ENCODE peak calls at places on chromosomes 5 and 9, in eight cellular contexts. L is spleen, Z is cardiac muscle cell, F is GM23248, V is SK-N-SH, A is sigmoid colon, R is psoas muscle, C is SJSA1. Q is an unnamed sample. For H3K4me1, the result is how much of the 10 kb centered on the place peaks cover.

GRCh38 chr5:157778121-157778805 is 34.8 kb downstream of the LSM11 start:
- DNase-seq in L (no peak), Z (no peak), F (peak), V (peak), A (no peak), R (no peak), C (no peak), Q (no peak)

GRCh38 chr5:133460172-133460758 is 152.1 kb downstream of the FSTL4 start:
- DNase-seq in L (no peak), Z (peak), F (peak), V (peak), A (no peak), R (no peak), C (no peak), Q (no peak)

GRCh38 chr5:167049043-167049663 is 1242.3 kb upstream of the WWC1 start:
- DNase-seq in L (no peak), Z (peak), F (peak), V (peak), A (no peak), R (no peak), C (no peak), Q (peak)

GRCh38 chr5:36607114-36607561 is 732 bp downstream of the SLC1A3 start:
- DNase-seq in L (no peak), Z (peak), F (peak), V (no peak), A (no peak), R (peak), C (no peak), Q (peak)

GRCh38 chr5:141822134-141822533 is 56.1 kb downstream of the PCDH1 start:
- DNase-seq in L (peak), Z (no peak), F (peak), V (no peak), A (no peak), R (no peak), C (no peak), Q (no peak)

GRCh38 chr5:114909424-114909823 is 260.3 kb downstream of the TRIM36 start:
- DNase-seq in L (no peak), Z (no peak), F (no peak), V (no peak), A (no peak), R (no peak), C (no peak), Q (no peak)

GRCh38 chr9:120625222-120625621 is 45.3 kb upstream of the CDK5RAP2 start:
- DNase-seq in L (no peak), Z (no peak), F (peak), V (no peak), A (no peak), R (no peak), C (no peak), Q (peak)

GRCh38 chr5:90956511-90956910 is 397.9 kb downstream of the ADGRV1 start:
- DNase-seq in L (no peak), Z (no peak), F (no peak), V (no peak), A (no peak), R (no peak), C (no peak), Q (no peak)

GRCh38 chr5:33297760-33298216 is 143.0 kb upstream of the TARS1 start:
- DNase-seq in L (peak), Z (no peak), F (no peak), V (no peak), A (no peak), R (no peak), C (no peak), Q (peak)

GRCh38 chr5:126383755-126384154 is 39.5 kb upstream of the GRAMD2B start:
- DNase-seq in L (no peak), Z (no peak), F (peak), V (no peak), A (no peak), R (no peak), C (no peak), Q (no peak)

GRCh38 chr5:126385509-126385908 is 37.7 kb upstream of the GRAMD2B start:
- DNase-seq in L (no peak), Z (no peak), F (peak), V (no peak), A (no peak), R (no peak), C (no peak), Q (no peak)

GRCh38 chr5:126383246-126383645 is 40.0 kb upstream of the GRAMD2B start:
- DNase-seq in L (no peak), Z (no peak), F (peak), V (no peak), A (peak), R (no peak), C (no peak), Q (no peak)

GRCh38 chr5:126384985-126385384 is 38.2 kb upstream of the GRAMD2B start:
- DNase-seq in L (no peak), Z (no peak), F (peak), V (no peak), A (no peak), R (no peak), C (peak), Q (no peak)

GRCh38 chr5:126386146-126386545 is 37.1 kb upstream of the GRAMD2B start:
- DNase-seq in L (no peak), Z (no peak), F (no peak), V (no peak), A (no peak), R (no peak), C (no peak), Q (no peak)
- H3K4me1 ChIP-seq in L (under half), Z (under half), F (half or more), V (under half), A (half or more), R (under half), C (half or more), Q (under half)

DNA sequence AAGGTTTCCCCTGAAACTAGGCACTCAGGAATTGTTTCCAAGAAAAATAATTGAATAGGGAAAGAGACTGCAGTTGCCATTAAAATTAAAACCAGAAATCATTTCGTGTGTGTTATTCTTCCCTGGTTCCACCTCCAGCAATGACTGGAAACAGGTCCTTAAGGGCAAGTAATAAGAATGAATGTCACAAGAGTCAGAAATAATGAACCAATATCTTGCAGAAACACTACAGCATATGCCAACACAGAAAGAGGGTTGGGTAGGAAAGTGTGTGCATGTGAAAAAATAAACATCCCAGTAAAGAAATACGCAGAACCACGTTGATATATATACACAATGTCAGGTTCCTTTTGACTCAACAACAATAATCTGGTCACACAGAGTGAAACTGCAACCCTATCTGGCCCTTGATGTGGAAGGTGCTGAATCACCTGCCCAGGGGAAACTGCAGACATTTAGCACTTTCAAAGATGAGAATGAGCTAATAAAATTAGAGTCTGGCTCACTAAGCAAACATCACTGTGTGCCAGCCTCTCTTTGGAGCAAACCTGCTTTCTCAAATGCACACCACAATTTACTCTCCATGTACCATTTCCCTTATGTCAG is 15.1 kb downstream of the HMHB1 start:
- DNase-seq in L (no peak), Z (no peak), F (peak), V (no peak), A (no peak), R (no peak), C (no peak), Q (no peak)
- H3K4me3 ChIP-seq in L (no peak), Z (no peak), F (no peak), V (no peak), A (no peak), R (no peak), C (no peak), Q (no peak)

GRCh38 chr5:131991593-131992324 is 19.7 kb downstream of the ACSL6 start:
- DNase-seq in L (peak), Z (no peak), F (no peak), V (no peak), A (no peak), R (peak), C (no peak), Q (no peak)

GRCh38 chr5:131996210-131997025 is 15.0 kb downstream of the ACSL6 start:
- DNase-seq in L (peak), Z (no peak), F (no peak), V (peak), A (no peak), R (peak), C (no peak), Q (no peak)

GRCh38 chr5:131997026-131997726 is 14.3 kb downstream of the ACSL6 start:
- DNase-seq in L (peak), Z (no peak), F (no peak), V (no peak), A (peak), R (no peak), C (no peak), Q (no peak)

GRCh38 chr5:131994533-131995226 is 16.8 kb downstream of the ACSL6 start:
- DNase-seq in L (peak), Z (peak), F (no peak), V (no peak), A (no peak), R (peak), C (no peak), Q (no peak)

DNA sequence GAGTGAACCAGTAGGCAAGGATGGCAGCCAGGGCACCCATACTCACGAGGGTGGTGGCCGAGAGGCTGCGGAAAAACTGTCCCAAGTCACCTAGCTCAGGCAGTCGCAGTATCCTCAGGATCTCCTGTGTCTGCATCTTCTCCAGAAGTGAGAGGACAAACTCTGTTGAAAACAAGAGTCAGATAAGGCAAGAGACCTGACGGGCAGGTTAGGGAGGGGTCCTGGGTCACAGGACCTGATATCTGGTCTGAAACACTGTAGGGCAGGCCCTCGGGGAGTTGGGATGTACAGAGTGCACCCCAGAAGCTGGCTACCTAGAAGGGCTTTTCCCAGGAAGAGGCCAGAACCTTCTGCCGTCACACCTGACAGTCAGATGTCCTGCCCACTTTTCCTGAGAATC is 17.4 kb downstream of the ACSL6 start:
- DNase-seq in L (peak), Z (no peak), F (no peak), V (no peak), A (no peak), R (no peak), C (no peak), Q (no peak)
- H3K4me1 ChIP-seq in L (under half), Z (under half), F (under half), V (under half), A (under half), R (under half), C (under half), Q (under half)

GRCh38 chr9:113352006-113352405 is 2.7 kb downstream of the BSPRY start:
- DNase-seq in L (no peak), Z (no peak), F (no peak), V (no peak), A (no peak), R (no peak), C (no peak), Q (no peak)

GRCh38 chr9:113349044-113349433 is 302 bp upstream of the BSPRY start:
- DNase-seq in L (no peak), Z (no peak), F (no peak), V (no peak), A (no peak), R (no peak), C (no peak), Q (no peak)

GRCh38 chr9:113350937-113351336 is 1.6 kb downstream of the BSPRY start:
- DNase-seq in L (no peak), Z (no peak), F (no peak), V (no peak), A (no peak), R (no peak), C (no peak), Q (no peak)

GRCh38 chr9:113349434-113350337 is at the start of gene BSPRY:
- DNase-seq in L (peak), Z (peak), F (peak), V (peak), A (no peak), R (no peak), C (no peak), Q (peak)

GRCh38 chr9:113350338-113350672 is 964 bp downstream of the BSPRY start:
- DNase-seq in L (no peak), Z (no peak), F (no peak), V (no peak), A (no peak), R (no peak), C (no peak), Q (no peak)
- H3K4me3 ChIP-seq in L (peak), Z (no peak), F (no peak), V (no peak), A (peak), R (peak), C (no peak), Q (no peak)